ENCODE peak calls at places on chromosomes 16 and 17, in seven cellular contexts. One of them, this sample, is unnamed.

GRCh38 chr17:66737524-66737923 is 97.4 kb upstream of the CACNG5 start:
- DNase-seq in Peyer's patch: no peak
- DNase-seq in neural progenitor cell: peak; percentile 79
- DNase-seq in thoracic aorta: no peak
- DNase-seq in fibroblast of the aortic adventitia: peak; percentile 83
- DNase-seq in tibial artery: no peak
- DNase-seq in neuronal stem cell: peak; percentile 21
- DNase-seq in this sample: peak; percentile 62

GRCh38 chr17:28682655-28683054 is 20.6 kb downstream of the SUPT6H start:
- DNase-seq in Peyer's patch: peak; percentile 42
- DNase-seq in neural progenitor cell: no peak
- DNase-seq in thoracic aorta: no peak
- DNase-seq in fibroblast of the aortic adventitia: no peak
- DNase-seq in tibial artery: no peak
- DNase-seq in neuronal stem cell: no peak
- DNase-seq in this sample: no peak

GRCh38 chr17:3669085-3669347 is 404 bp downstream of the EMC6 start:
- DNase-seq in Peyer's patch: no peak
- DNase-seq in neural progenitor cell: no peak
- DNase-seq in thoracic aorta: no peak
- DNase-seq in fibroblast of the aortic adventitia: no peak
- DNase-seq in tibial artery: no peak
- DNase-seq in neuronal stem cell: no peak
- DNase-seq in this sample: no peak

GRCh38 chr17:42041619-42042018 is 8.8 kb downstream of the C17orf113 start:
- DNase-seq in Peyer's patch: no peak
- DNase-seq in neural progenitor cell: no peak
- DNase-seq in thoracic aorta: no peak
- DNase-seq in fibroblast of the aortic adventitia: no peak
- DNase-seq in tibial artery: no peak
- DNase-seq in neuronal stem cell: no peak
- DNase-seq in this sample: no peak

GRCh38 chr16:56970934-56971767 is 9.4 kb downstream of the CETP start:
- DNase-seq in Peyer's patch: no peak
- DNase-seq in neural progenitor cell: no peak
- DNase-seq in thoracic aorta: no peak
- DNase-seq in fibroblast of the aortic adventitia: peak; percentile 86
- DNase-seq in tibial artery: no peak
- DNase-seq in neuronal stem cell: no peak
- DNase-seq in this sample: no peak

GRCh38 chr16:54636221-54636793 is 294.4 kb upstream of the IRX5 start:
- DNase-seq in Peyer's patch: no peak
- DNase-seq in neural progenitor cell: no peak
- DNase-seq in thoracic aorta: no peak
- DNase-seq in fibroblast of the aortic adventitia: no peak
- DNase-seq in tibial artery: no peak
- DNase-seq in neuronal stem cell: no peak
- DNase-seq in this sample: no peak

GRCh38 chr17:49878931-49879330 is 31.1 kb upstream of the TAC4 start:
- DNase-seq in Peyer's patch: no peak
- DNase-seq in neural progenitor cell: no peak
- DNase-seq in thoracic aorta: no peak
- DNase-seq in fibroblast of the aortic adventitia: no peak
- DNase-seq in tibial artery: no peak
- DNase-seq in neuronal stem cell: no peak
- DNase-seq in this sample: no peak

GRCh38 chr17:14772776-14773175 is 471.9 kb downstream of the HS3ST3B1 start:
- DNase-seq in Peyer's patch: no peak
- DNase-seq in neural progenitor cell: no peak
- DNase-seq in thoracic aorta: no peak
- DNase-seq in fibroblast of the aortic adventitia: no peak
- DNase-seq in tibial artery: no peak
- DNase-seq in neuronal stem cell: no peak
- DNase-seq in this sample: no peak

GRCh38 chr16:69839240-69839688 is 77.1 kb downstream of the WWP2 start:
- DNase-seq in Peyer's patch: peak; percentile 52
- DNase-seq in neural progenitor cell: no peak
- DNase-seq in thoracic aorta: no peak
- DNase-seq in fibroblast of the aortic adventitia: no peak
- DNase-seq in tibial artery: no peak
- DNase-seq in neuronal stem cell: no peak
- DNase-seq in this sample: no peak

GRCh38 chr16:58709338-58709737 is 24.8 kb upstream of the SLC38A7 start:
- DNase-seq in Peyer's patch: no peak
- DNase-seq in neural progenitor cell: no peak
- DNase-seq in thoracic aorta: no peak
- DNase-seq in fibroblast of the aortic adventitia: no peak
- DNase-seq in tibial artery: no peak
- DNase-seq in neuronal stem cell: no peak
- DNase-seq in this sample: no peak

GRCh38 chr16:12542818-12543699 is 260.6 kb downstream of the CPPED1 start:
- DNase-seq in Peyer's patch: no peak
- DNase-seq in neural progenitor cell: no peak
- DNase-seq in thoracic aorta: no peak
- DNase-seq in fibroblast of the aortic adventitia: no peak
- DNase-seq in tibial artery: no peak
- DNase-seq in neuronal stem cell: no peak
- DNase-seq in this sample: no peak

GRCh38 chr16:76346210-76346609 is 69.0 kb downstream of the CNTNAP4 start:
- DNase-seq in Peyer's patch: no peak
- DNase-seq in neural progenitor cell: no peak
- DNase-seq in thoracic aorta: no peak
- DNase-seq in fibroblast of the aortic adventitia: peak; percentile 1
- DNase-seq in tibial artery: no peak
- DNase-seq in neuronal stem cell: no peak
- DNase-seq in this sample: no peak

GRCh38 chr16:50396770-50397525 is 28.2 kb upstream of the BRD7 start:
- DNase-seq in Peyer's patch: no peak
- DNase-seq in neural progenitor cell: no peak
- DNase-seq in thoracic aorta: no peak
- DNase-seq in fibroblast of the aortic adventitia: peak; percentile 19
- DNase-seq in tibial artery: no peak
- DNase-seq in neuronal stem cell: no peak
- DNase-seq in this sample: peak; percentile 72

GRCh38 chr16:2196981-2197511 is 641 bp upstream of the CASKIN1 start:
- DNase-seq in Peyer's patch: no peak
- DNase-seq in neural progenitor cell: no peak
- DNase-seq in thoracic aorta: no peak
- DNase-seq in fibroblast of the aortic adventitia: no peak
- DNase-seq in tibial artery: no peak
- DNase-seq in neuronal stem cell: no peak
- DNase-seq in this sample: no peak

GRCh38 chr16:2194852-2195315 is 1.5 kb downstream of the CASKIN1 start:
- DNase-seq in Peyer's patch: no peak
- DNase-seq in neural progenitor cell: peak; percentile 64
- DNase-seq in thoracic aorta: no peak
- DNase-seq in fibroblast of the aortic adventitia: peak; percentile 42
- DNase-seq in tibial artery: no peak
- DNase-seq in neuronal stem cell: no peak
- DNase-seq in this sample: peak; percentile 22

GRCh38 chr16:2195316-2196161 is 866 bp downstream of the CASKIN1 start:
- DNase-seq in Peyer's patch: no peak
- DNase-seq in neural progenitor cell: peak; percentile 43
- DNase-seq in thoracic aorta: no peak
- DNase-seq in fibroblast of the aortic adventitia: no peak
- DNase-seq in tibial artery: no peak
- DNase-seq in neuronal stem cell: no peak
- DNase-seq in this sample: no peak

GRCh38 chr16:2197765-2198164 is 1.4 kb upstream of the CASKIN1 start:
- DNase-seq in Peyer's patch: no peak
- DNase-seq in neural progenitor cell: no peak
- DNase-seq in thoracic aorta: no peak
- DNase-seq in fibroblast of the aortic adventitia: no peak
- DNase-seq in tibial artery: no peak
- DNase-seq in neuronal stem cell: no peak
- DNase-seq in this sample: no peak

DNA sequence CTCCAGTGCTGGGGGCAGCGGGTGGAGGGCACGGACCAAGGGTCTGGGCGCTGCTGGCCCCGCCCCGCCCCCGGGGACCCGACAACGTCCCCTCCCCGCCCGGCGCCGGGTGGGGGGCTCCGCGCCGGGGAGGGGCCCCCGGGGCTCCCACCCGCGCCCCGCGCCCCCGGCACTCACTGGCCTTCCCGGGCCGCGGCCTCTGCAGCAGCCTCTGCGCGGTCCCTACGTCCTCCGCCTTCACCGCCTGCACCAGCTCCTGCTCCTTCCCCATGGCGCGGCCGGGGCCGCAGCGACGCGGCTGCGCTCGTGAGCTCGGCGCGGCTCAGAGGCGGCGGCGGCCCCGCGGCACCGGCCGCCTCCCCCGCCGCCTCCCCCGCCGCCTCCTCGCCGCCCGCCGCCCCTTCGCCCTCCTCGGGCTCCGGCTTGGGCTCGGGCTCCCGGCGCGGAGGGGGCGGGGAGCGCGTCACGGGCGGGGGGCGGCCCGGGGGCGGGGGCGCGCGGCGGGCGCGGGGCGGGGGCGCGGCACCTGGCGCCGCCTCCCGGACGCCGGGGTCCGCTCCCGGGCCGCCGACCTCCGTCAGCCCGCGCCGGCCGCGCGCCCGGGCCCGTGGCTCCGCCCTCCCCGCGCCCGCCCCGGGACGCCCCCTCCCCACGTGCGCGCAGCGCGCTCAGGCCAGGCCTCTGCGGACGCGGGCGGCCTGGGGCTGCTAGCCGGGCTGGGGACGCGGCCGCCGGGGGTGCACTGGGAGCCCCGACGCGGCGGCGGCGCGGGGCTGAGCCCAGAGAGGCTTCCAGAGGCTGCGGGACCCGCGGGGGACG is at the start of gene CASKIN1:
- DNase-seq in Peyer's patch: no peak
- DNase-seq in neural progenitor cell: peak; percentile 81
- DNase-seq in thoracic aorta: no peak
- DNase-seq in fibroblast of the aortic adventitia: no peak
- DNase-seq in tibial artery: no peak
- DNase-seq in neuronal stem cell: peak; percentile 56
- DNase-seq in this sample: no peak
- H3K4me3 ChIP-seq in Peyer's patch: no peak within 1 kb of the TSS
- H3K4me3 ChIP-seq in neural progenitor cell: peak within 1 kb of the TSS; percentile 80
- H3K4me3 ChIP-seq in thoracic aorta: peak within 1 kb of the TSS; percentile 62
- H3K4me3 ChIP-seq in fibroblast of the aortic adventitia: peak within 1 kb of the TSS; percentile 46
- H3K4me3 ChIP-seq in tibial artery: peak within 1 kb of the TSS; percentile 50
- H3K4me3 ChIP-seq in neuronal stem cell: peak within 1 kb of the TSS; percentile 58
- H3K4me3 ChIP-seq in this sample: no peak within 1 kb of the TSS

DNA sequence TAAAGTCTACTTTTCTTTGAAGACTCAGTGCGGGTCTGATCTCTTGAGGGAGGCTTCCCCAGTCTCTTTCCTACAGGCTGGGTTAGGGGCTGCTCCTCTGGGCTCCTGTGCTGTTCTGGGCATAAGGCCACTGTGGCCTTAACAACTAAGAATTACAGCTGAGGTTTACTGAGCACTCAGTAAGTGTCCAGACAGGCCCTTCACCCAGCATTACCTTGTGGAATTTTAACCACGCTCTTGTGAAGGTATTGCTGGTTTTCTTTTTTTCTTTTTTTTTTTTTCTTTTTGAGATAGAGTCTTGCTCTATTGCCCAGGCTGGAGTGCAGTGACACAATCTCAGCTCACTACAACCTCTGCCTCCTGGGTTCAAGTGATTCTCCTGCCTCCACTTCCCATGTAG is 3.6 kb upstream of the CA4 start:
- DNase-seq in Peyer's patch: no peak
- DNase-seq in neural progenitor cell: no peak
- DNase-seq in thoracic aorta: no peak
- DNase-seq in fibroblast of the aortic adventitia: no peak
- DNase-seq in tibial artery: no peak
- DNase-seq in neuronal stem cell: no peak
- DNase-seq in this sample: no peak
- H3K4me3 ChIP-seq in Peyer's patch: no peak overlapping the region
- H3K4me3 ChIP-seq in neural progenitor cell: no peak overlapping the region
- H3K4me3 ChIP-seq in thoracic aorta: no peak overlapping the region
- H3K4me3 ChIP-seq in fibroblast of the aortic adventitia: no peak overlapping the region
- H3K4me3 ChIP-seq in tibial artery: no peak overlapping the region
- H3K4me3 ChIP-seq in neuronal stem cell: no peak overlapping the region
- H3K4me3 ChIP-seq in this sample: no peak overlapping the region

GRCh38 chr17:81414751-81415516 is 19.7 kb downstream of the BAHCC1 start:
- DNase-seq in Peyer's patch: no peak
- DNase-seq in neural progenitor cell: no peak
- DNase-seq in thoracic aorta: no peak
- DNase-seq in fibroblast of the aortic adventitia: no peak
- DNase-seq in tibial artery: no peak
- DNase-seq in neuronal stem cell: no peak
- DNase-seq in this sample: no peak

GRCh38 chr17:81415681-81416080 is 20.4 kb downstream of the BAHCC1 start:
- DNase-seq in Peyer's patch: no peak
- DNase-seq in neural progenitor cell: no peak
- DNase-seq in thoracic aorta: no peak
- DNase-seq in fibroblast of the aortic adventitia: no peak
- DNase-seq in tibial artery: no peak
- DNase-seq in neuronal stem cell: no peak
- DNase-seq in this sample: no peak

GRCh38 chr17:81417879-81418709 is 22.8 kb downstream of the BAHCC1 start:
- DNase-seq in Peyer's patch: no peak
- DNase-seq in neural progenitor cell: no peak
- DNase-seq in thoracic aorta: no peak
- DNase-seq in fibroblast of the aortic adventitia: no peak
- DNase-seq in tibial artery: no peak
- DNase-seq in neuronal stem cell: no peak
- DNase-seq in this sample: no peak

GRCh38 chr17:81417049-81417878 is 22.0 kb downstream of the BAHCC1 start:
- DNase-seq in Peyer's patch: no peak
- DNase-seq in neural progenitor cell: no peak
- DNase-seq in thoracic aorta: peak; percentile 74
- DNase-seq in fibroblast of the aortic adventitia: peak; percentile 78
- DNase-seq in tibial artery: peak; percentile 75
- DNase-seq in neuronal stem cell: no peak
- DNase-seq in this sample: peak; percentile 70

DNA sequence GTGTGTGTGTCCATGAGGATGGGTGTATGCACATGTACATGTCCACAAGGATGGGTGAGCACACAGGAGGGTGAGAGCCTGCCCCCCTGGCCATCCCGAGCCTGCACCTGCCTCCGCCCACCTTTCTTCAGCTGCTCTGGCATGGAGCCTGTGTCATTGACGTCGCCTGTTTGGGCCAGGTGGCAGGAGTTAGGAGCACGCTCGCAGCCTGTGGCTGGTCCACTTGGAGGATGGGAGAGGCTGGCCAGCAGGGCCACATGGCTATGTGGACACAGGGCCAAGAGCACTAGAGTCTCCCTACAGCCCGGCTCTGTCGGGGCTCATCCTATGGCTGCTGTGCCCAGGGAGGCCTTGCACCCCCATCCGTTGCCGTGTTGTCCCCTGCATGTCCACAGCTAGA is 21.4 kb downstream of the BAHCC1 start:
- DNase-seq in Peyer's patch: no peak
- DNase-seq in neural progenitor cell: no peak
- DNase-seq in thoracic aorta: no peak
- DNase-seq in fibroblast of the aortic adventitia: no peak
- DNase-seq in tibial artery: no peak
- DNase-seq in neuronal stem cell: no peak
- DNase-seq in this sample: no peak
- H3K4me3 ChIP-seq in Peyer's patch: no peak overlapping the region
- H3K4me3 ChIP-seq in neural progenitor cell: no peak overlapping the region
- H3K4me3 ChIP-seq in thoracic aorta: no peak overlapping the region
- H3K4me3 ChIP-seq in fibroblast of the aortic adventitia: no peak overlapping the region
- H3K4me3 ChIP-seq in tibial artery: no peak overlapping the region
- H3K4me3 ChIP-seq in neuronal stem cell: no peak overlapping the region
- H3K4me3 ChIP-seq in this sample: no peak overlapping the region

DNA sequence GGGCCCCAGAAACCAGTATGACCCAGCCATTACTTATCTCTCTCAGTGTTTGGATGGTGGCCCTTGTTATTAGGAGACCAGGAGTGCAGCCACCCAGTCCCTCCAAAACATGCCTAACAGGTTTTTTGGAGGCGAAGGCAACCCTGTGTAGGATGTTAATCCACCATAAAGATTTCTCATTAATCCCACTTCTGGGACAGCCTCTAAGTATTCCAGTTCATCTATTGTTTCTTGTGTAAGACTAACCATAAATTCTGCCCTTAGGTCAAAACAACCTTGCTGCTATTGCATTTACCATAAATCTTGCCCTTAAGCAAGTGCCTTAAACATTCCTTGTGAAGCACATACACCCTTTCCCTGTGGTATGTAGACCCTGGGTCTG is 21.5 kb upstream of the OR1F1 start:
- DNase-seq in Peyer's patch: no peak
- DNase-seq in neural progenitor cell: no peak
- DNase-seq in thoracic aorta: no peak
- DNase-seq in fibroblast of the aortic adventitia: no peak
- DNase-seq in tibial artery: no peak
- DNase-seq in neuronal stem cell: no peak
- DNase-seq in this sample: no peak
- H3K4me3 ChIP-seq in Peyer's patch: no peak overlapping the region
- H3K4me3 ChIP-seq in neural progenitor cell: no peak overlapping the region
- H3K4me3 ChIP-seq in thoracic aorta: no peak overlapping the region
- H3K4me3 ChIP-seq in fibroblast of the aortic adventitia: no peak overlapping the region
- H3K4me3 ChIP-seq in tibial artery: no peak overlapping the region
- H3K4me3 ChIP-seq in neuronal stem cell: no peak overlapping the region
- H3K4me3 ChIP-seq in this sample: no peak overlapping the region